ENCODE peak calls at places on chromosomes 6 and 20, in five cellular contexts. One of them, this sample, is unnamed.

GRCh38 chr6:55669133-55669532 is 90.1 kb upstream of the HMGCLL1 start:
- DNase-seq in HepG2: no peak
- DNase-seq in GM12878: no peak
- DNase-seq in H1: no peak
- DNase-seq in K562: no peak
- DNase-seq in this sample: no peak

GRCh38 chr20:51338692-51339440 is 203.7 kb downstream of the NFATC2 start:
- DNase-seq in HepG2: no peak
- DNase-seq in GM12878: no peak
- DNase-seq in H1: no peak
- DNase-seq in K562: peak
- DNase-seq in this sample: no peak

GRCh38 chr6:115947964-115948541 is 112.6 kb downstream of the FRK start:
- DNase-seq in HepG2: peak
- DNase-seq in GM12878: no peak
- DNase-seq in H1: no peak
- DNase-seq in K562: no peak
- DNase-seq in this sample: no peak

GRCh38 chr6:41370488-41371111 is 35.2 kb downstream of the NCR2 start:
- DNase-seq in HepG2: no peak
- DNase-seq in GM12878: no peak
- DNase-seq in H1: no peak
- DNase-seq in K562: no peak
- DNase-seq in this sample: peak

GRCh38 chr20:62802026-62802712 is 2.5 kb upstream of the OGFR start:
- DNase-seq in HepG2: no peak
- DNase-seq in GM12878: no peak
- DNase-seq in H1: no peak
- DNase-seq in K562: no peak
- DNase-seq in this sample: no peak

GRCh38 chr6:37449984-37450383 is 17.0 kb downstream of the CMTR1 start:
- DNase-seq in HepG2: no peak
- DNase-seq in GM12878: no peak
- DNase-seq in H1: no peak
- DNase-seq in K562: no peak
- DNase-seq in this sample: no peak

GRCh38 chr20:31666258-31667042 is 28.7 kb downstream of the COX4I2 start:
- DNase-seq in HepG2: no peak
- DNase-seq in GM12878: no peak
- DNase-seq in H1: no peak
- DNase-seq in K562: peak
- DNase-seq in this sample: no peak

GRCh38 chr6:39903656-39904055 is 30.6 kb downstream of the MOCS1 start:
- DNase-seq in HepG2: no peak
- DNase-seq in GM12878: no peak
- DNase-seq in H1: no peak
- DNase-seq in K562: no peak
- DNase-seq in this sample: no peak

GRCh38 chr6:13765570-13765969 is 48.8 kb downstream of the MCUR1 start:
- DNase-seq in HepG2: no peak
- DNase-seq in GM12878: no peak
- DNase-seq in H1: no peak
- DNase-seq in K562: no peak
- DNase-seq in this sample: no peak

DNA sequence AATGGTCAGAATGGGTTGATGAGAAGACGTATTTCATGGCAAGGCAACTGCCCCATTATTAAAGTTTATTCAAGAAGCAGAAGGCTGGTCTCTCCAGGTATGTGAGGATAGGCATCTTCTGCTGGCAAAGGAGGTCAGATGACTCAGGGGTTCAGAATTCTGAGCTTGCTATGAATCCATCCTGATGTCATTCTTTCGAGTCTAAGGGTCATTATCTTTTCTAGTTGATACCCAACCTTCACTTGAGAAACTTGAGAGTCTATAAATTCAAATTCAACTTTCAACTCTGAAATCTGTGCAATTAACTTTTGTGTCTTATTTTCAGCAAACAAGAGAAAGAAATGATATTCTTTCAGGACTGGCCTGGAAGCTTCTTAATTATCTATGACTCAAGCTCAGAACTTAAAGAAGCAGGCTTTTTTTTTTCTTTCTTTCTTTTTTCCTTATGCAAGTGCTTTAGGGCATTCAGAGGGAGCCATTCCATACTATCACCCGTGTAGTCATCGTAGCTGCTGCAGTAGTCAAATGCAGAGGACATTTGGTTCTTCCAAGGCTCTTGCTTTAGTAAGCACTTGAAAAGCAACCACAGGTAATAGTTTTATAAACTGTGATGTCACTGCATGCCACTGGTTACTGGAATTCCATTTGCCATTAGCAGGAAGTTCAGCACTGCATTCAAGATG is 93.1 kb downstream of the ADTRP start:
- DNase-seq in HepG2: peak
- DNase-seq in GM12878: no peak
- DNase-seq in H1: no peak
- DNase-seq in K562: no peak
- DNase-seq in this sample: no peak
- H2AFZ ChIP-seq in HepG2: no peak
- H2AFZ ChIP-seq in GM12878: no peak
- H2AFZ ChIP-seq in H1: no peak
- H2AFZ ChIP-seq in K562: no peak
- H2AFZ ChIP-seq in this sample: no peak

DNA sequence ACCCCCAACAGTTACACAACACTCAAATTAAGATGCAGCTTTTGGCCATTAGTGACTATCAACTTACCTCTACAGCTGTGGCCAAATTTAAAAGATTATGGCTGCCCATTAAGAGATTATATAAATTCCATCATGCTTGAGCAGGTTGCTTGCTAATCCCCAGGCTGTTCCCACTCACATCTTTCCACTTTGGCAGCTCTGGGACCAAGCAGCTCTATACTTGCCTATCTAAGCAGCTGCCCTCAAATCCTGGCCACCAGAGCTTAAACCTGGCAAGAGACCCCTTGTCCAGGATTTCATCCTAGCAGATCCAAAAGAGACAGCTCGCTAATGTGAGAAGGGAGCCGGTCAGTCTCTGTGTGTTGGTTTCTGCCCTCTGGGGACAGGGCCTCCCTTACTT is 127.9 kb downstream of the SLC23A2 start:
- DNase-seq in HepG2: no peak
- DNase-seq in GM12878: no peak
- DNase-seq in H1: no peak
- DNase-seq in K562: no peak
- DNase-seq in this sample: no peak
- TF ChIP-seq CREB1 in HepG2: no peak
- TF ChIP-seq CREB1 in GM12878: no peak
- TF ChIP-seq CREB1 in H1: no peak
- TF ChIP-seq CREB1 in K562: no peak
- TF ChIP-seq CREB1 in this sample: no peak

DNA sequence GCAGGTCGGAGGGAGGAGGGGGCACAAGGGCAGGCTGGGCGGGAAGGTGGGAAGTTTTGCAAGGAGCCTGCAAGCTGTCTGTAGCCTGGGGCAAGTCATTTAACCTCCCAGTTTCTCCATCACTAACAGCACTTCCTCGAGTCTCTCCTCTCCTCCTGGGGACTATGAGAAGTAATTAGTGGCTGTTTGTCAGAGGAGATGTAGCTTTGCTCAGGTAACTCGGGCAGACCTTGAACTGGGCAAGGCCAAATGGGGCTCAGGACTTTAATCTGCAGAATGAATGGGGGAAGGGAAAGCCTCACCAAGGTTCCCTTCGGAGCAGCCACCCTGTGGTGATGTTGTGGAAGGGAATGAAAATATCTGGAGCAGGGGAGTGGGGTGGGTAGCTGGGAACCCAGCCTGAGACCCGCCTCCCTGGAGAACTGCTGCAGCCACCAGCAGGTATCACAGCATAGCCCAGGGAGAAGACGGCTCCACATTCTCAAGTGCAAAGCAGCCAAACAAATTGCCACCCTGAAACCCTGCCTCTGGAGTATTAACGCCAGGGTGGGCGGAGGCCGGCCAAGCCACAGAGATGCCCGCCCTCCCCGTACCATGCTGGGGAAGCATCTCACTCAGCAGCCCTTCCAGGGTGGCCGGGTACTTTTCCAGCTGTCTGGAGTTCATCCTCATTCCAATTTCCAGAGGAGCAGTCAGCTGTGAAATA is 6.1 kb upstream of the LEMD2 start:
- DNase-seq in HepG2: peak
- DNase-seq in GM12878: no peak
- DNase-seq in H1: no peak
- DNase-seq in K562: peak
- DNase-seq in this sample: peak
- H3K4me2 ChIP-seq in HepG2: peak
- H3K4me2 ChIP-seq in GM12878: no peak
- H3K4me2 ChIP-seq in H1: peak
- H3K4me2 ChIP-seq in K562: no peak
- H3K4me2 ChIP-seq in this sample: peak

DNA sequence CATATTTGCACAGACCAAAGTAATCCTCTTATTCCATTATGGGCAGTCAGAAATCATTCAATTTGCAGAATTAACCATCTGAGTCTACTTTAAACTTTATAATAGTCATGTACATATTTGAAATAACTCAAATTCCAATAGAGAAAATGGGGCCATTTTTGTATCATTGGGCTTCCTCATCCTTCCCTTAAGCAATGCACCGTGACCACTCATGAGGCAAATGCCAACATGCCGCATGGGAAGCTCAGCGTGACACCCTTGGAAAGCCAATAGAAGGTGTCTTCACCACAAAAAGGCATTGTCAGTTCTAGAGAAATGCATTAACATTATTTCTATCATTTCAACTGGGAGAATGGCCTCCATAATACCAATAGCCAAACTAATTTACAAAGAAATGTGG is 38.5 kb downstream of the SIM1 start:
- DNase-seq in HepG2: no peak
- DNase-seq in GM12878: no peak
- DNase-seq in H1: no peak
- DNase-seq in K562: no peak
- DNase-seq in this sample: no peak
- H2AFZ ChIP-seq in HepG2: no peak
- H2AFZ ChIP-seq in GM12878: no peak
- H2AFZ ChIP-seq in H1: no peak
- H2AFZ ChIP-seq in K562: no peak
- H2AFZ ChIP-seq in this sample: peak

GRCh38 chr6:125940691-125941090 is 15.9 kb upstream of the HINT3 start:
- DNase-seq in HepG2: no peak
- DNase-seq in GM12878: no peak
- DNase-seq in H1: no peak
- DNase-seq in K562: no peak
- DNase-seq in this sample: no peak

GRCh38 chr6:125939796-125940195 is 16.8 kb upstream of the HINT3 start:
- DNase-seq in HepG2: no peak
- DNase-seq in GM12878: no peak
- DNase-seq in H1: no peak
- DNase-seq in K562: no peak
- DNase-seq in this sample: no peak

GRCh38 chr6:125942677-125943527 is 13.7 kb upstream of the HINT3 start:
- DNase-seq in HepG2: peak
- DNase-seq in GM12878: no peak
- DNase-seq in H1: no peak
- DNase-seq in K562: no peak
- DNase-seq in this sample: no peak

GRCh38 chr6:125943528-125944433 is 12.8 kb upstream of the HINT3 start:
- DNase-seq in HepG2: no peak
- DNase-seq in GM12878: no peak
- DNase-seq in H1: no peak
- DNase-seq in K562: peak
- DNase-seq in this sample: no peak

GRCh38 chr6:125939026-125939425 is 17.5 kb upstream of the HINT3 start:
- DNase-seq in HepG2: no peak
- DNase-seq in GM12878: no peak
- DNase-seq in H1: no peak
- DNase-seq in K562: no peak
- DNase-seq in this sample: no peak
- TF ChIP-seq CREB1 in HepG2: no peak
- TF ChIP-seq CREB1 in GM12878: no peak
- TF ChIP-seq CREB1 in H1: no peak
- TF ChIP-seq CREB1 in K562: no peak
- TF ChIP-seq CREB1 in this sample: no peak

GRCh38 chr20:57991211-57991841 is 237.1 kb downstream of the ANKRD60 start:
- DNase-seq in HepG2: no peak
- DNase-seq in GM12878: no peak
- DNase-seq in H1: peak
- DNase-seq in K562: no peak
- DNase-seq in this sample: no peak
- H3K4me2 ChIP-seq in HepG2: no peak
- H3K4me2 ChIP-seq in GM12878: no peak
- H3K4me2 ChIP-seq in H1: no peak
- H3K4me2 ChIP-seq in K562: no peak
- H3K4me2 ChIP-seq in this sample: no peak

This sample was measured in GM23338.